ENCODE peak calls at places on chromosomes 13 and 19, in seven cellular contexts. B is naive thymus-derived CD8-positive, alpha-beta T cell; A is ELF-1; K is CD8-positive, alpha-beta T cell; F is fibroblast of mammary gland; Q is hippocampal formation; V is A673. W is an unnamed sample.

GRCh38 chr19:13102666-13103584 is at the start of gene LYL1:
- DNase-seq in V (no peak), F (no peak), B (no peak), K (peak; percentile 23), A (peak; percentile 85), Q (no peak), W (peak; percentile 83)

GRCh38 chr19:18906605-18907519 is 10.9 kb upstream of the CERS1 start:
- DNase-seq in V (no peak), Q (peak; percentile 80), K (no peak), A (no peak), B (no peak), F (no peak), W (no peak)

GRCh38 chr19:5539431-5539833 is 28.3 kb downstream of the TINCR start:
- DNase-seq in A (peak; percentile 78), Q (peak; percentile 17), V (peak; percentile 78), K (no peak), F (no peak), B (no peak), W (no peak)

GRCh38 chr19:40280608-40281221 is 4.4 kb downstream of the AKT2 start:
- DNase-seq in K (no peak), A (peak; percentile 63), F (no peak), B (no peak), Q (no peak), V (no peak), W (no peak)

GRCh38 chr19:10219678-10220077 is 11.5 kb downstream of the S1PR2 start:
- DNase-seq in B (no peak), A (peak; percentile 70), F (peak; percentile 52), V (peak; percentile 22), K (no peak), Q (no peak), W (peak; percentile 86)

GRCh38 chr19:12751635-12752034 is at the start of gene BEST2:
- DNase-seq in B (no peak), A (no peak), Q (no peak), F (no peak), V (no peak), K (no peak), W (no peak)

GRCh38 chr13:86870388-86870966 is 800.7 kb upstream of the SLITRK5 start:
- DNase-seq in Q (no peak), B (no peak), A (no peak), K (no peak), V (peak; percentile 37), F (peak; percentile 18), W (peak; percentile 57)

GRCh38 chr19:47623921-47624391 is 15.0 kb downstream of the BICRA start:
- DNase-seq in B (no peak), F (no peak), A (peak; percentile 93), K (no peak), V (no peak), Q (no peak), W (no peak)

GRCh38 chr19:48539503-48540096 is 12.4 kb upstream of the SULT2B1 start:
- DNase-seq in Q (no peak), K (no peak), V (peak; percentile 53), F (peak; percentile 79), A (no peak), B (no peak), W (no peak)

GRCh38 chr13:41780736-41781708 is 179.9 kb downstream of the VWA8 start:
- DNase-seq in Q (no peak), F (peak; percentile 77), V (peak; percentile 37), K (no peak), B (no peak), A (no peak), W (no peak)

GRCh38 chr13:20069956-20070355 is 90.9 kb downstream of the GJA3 start:
- DNase-seq in Q (no peak), V (no peak), F (no peak), K (no peak), B (no peak), A (no peak), W (no peak)

GRCh38 chr19:39349326-39349725 is 7.1 kb downstream of the SAMD4B start:
- DNase-seq in A (no peak), V (no peak), Q (no peak), B (no peak), K (no peak), F (no peak), W (no peak)

GRCh38 chr19:27890206-27890605 is 1322.7 kb downstream of the UQCRFS1 start:
- DNase-seq in F (no peak), A (no peak), K (no peak), Q (no peak), B (no peak), V (no peak), W (no peak)

GRCh38 chr19:49201042-49201441 is 43.5 kb downstream of the TRPM4 start:
- DNase-seq in B (no peak), V (no peak), F (no peak), K (no peak), Q (no peak), A (no peak), W (no peak)

GRCh38 chr19:3304871-3305423 is 61.4 kb upstream of the NFIC start:
- DNase-seq in V (peak; percentile 89), F (peak; percentile 72), K (peak; percentile 67), Q (peak; percentile 45), A (peak; percentile 88), B (peak; percentile 64), W (peak; percentile 85)

GRCh38 chr19:23706657-23707056 is 19.6 kb upstream of the ZNF675 start:
- DNase-seq in F (no peak), K (no peak), A (no peak), Q (no peak), V (no peak), B (no peak), W (no peak)

GRCh38 chr19:607301-608154 is 17.8 kb downstream of the HCN2 start:
- DNase-seq in F (no peak), K (no peak), V (no peak), A (no peak), Q (no peak), B (no peak), W (no peak)

GRCh38 chr13:58254961-58255360 is 623.4 kb downstream of the PCDH17 start:
- DNase-seq in A (no peak), F (no peak), K (no peak), V (no peak), Q (no peak), B (no peak), W (no peak)

GRCh38 chr13:96849091-96849490 is 145.2 kb downstream of the OXGR1 start:
- DNase-seq in B (no peak), Q (no peak), K (no peak), A (no peak), F (no peak), V (no peak), W (no peak)

GRCh38 chr13:58946274-58946673 is 1217.5 kb downstream of the DIAPH3 start:
- DNase-seq in Q (no peak), B (no peak), F (no peak), V (no peak), A (no peak), K (no peak), W (no peak)

W was measured in NAMALWA.